ENCODE peak calls at places on chromosomes 13 and 19, in seven cellular contexts. I is adipocyte, C is neural crest cell, G is T-helper 9 cell, F is foreskin keratinocyte, U is fibroblast of pulmonary artery, Z is T-helper 17 cell. Q is an unnamed sample.

GRCh38 chr13:52743988-52744387 is 4.4 kb upstream of the CNMD start:
- DNase-seq in I (no peak), Z (no peak), F (no peak), U (no peak), G (no peak), C (no peak), Q (no peak)

GRCh38 chr13:96444676-96445075 is 354.8 kb downstream of the HS6ST3 start:
- DNase-seq in G (no peak), F (no peak), U (no peak), C (no peak), Z (no peak), I (no peak), Q (no peak)

GRCh38 chr19:14479309-14479984 is 4.3 kb upstream of the PTGER1 start:
- DNase-seq in G (no peak), I (no peak), Z (no peak), C (no peak), F (no peak), U (no peak), Q (no peak)

GRCh38 chr13:45674908-45675307 is 27.2 kb upstream of the CBY2 start:
- DNase-seq in F (peak; percentile 68), C (no peak), Z (no peak), I (peak; percentile 60), G (no peak), U (peak; percentile 68), Q (peak; percentile 52)

GRCh38 chr19:36526581-36526980 is 1.5 kb downstream of the ZNF260 start:
- DNase-seq in I (no peak), Z (no peak), C (no peak), U (no peak), F (no peak), G (no peak), Q (no peak)

GRCh38 chr13:41973247-41973741 is 12.4 kb upstream of the VWA8 start:
- DNase-seq in F (no peak), G (no peak), C (no peak), I (no peak), U (no peak), Z (no peak), Q (no peak)

GRCh38 chr19:55676384-55676783 is 1.4 kb downstream of the EPN1 start:
- DNase-seq in Z (no peak), C (no peak), U (peak; percentile 31), G (no peak), F (no peak), I (peak; percentile 15), Q (peak; percentile 13)

GRCh38 chr19:15268928-15269253 is 36.6 kb upstream of the EPHX3 start:
- DNase-seq in I (no peak), U (no peak), Z (no peak), C (no peak), F (no peak), G (no peak), Q (no peak)

GRCh38 chr13:108325863-108326262 is 56.3 kb downstream of the TNFSF13B start:
- DNase-seq in Z (no peak), G (no peak), U (no peak), I (no peak), C (no peak), F (no peak), Q (no peak)

GRCh38 chr19:36103842-36104552 is 6.9 kb upstream of the OVOL3 start:
- DNase-seq in C (no peak), Z (no peak), U (no peak), G (no peak), F (peak; percentile 9), I (no peak), Q (peak; percentile 30)

GRCh38 chr13:98171806-98172569 is 5.1 kb downstream of the RNF113B start:
- DNase-seq in I (peak; percentile 44), Z (no peak), G (no peak), U (peak; percentile 33), C (no peak), F (no peak), Q (peak; percentile 32)

GRCh38 chr13:104650426-104650825 is 1584.2 kb upstream of the SLC10A2 start:
- DNase-seq in G (no peak), C (no peak), U (no peak), Z (no peak), I (no peak), F (no peak), Q (no peak)

GRCh38 chr13:98784666-98785065 is 32.2 kb upstream of the SLC15A1 start:
- DNase-seq in U (no peak), Z (no peak), C (no peak), I (no peak), F (no peak), G (no peak), Q (no peak)